ENCODE peak calls at places on chromosomes 1 and 21, in five cellular contexts. I, L, V, U and E are unnamed samples.

GRCh38 chr1:78728359-78728758 is 78.7 kb downstream of the IFI44 start:
- DNase-seq in U (no peak), V (no peak), L (no peak), I (no peak), E (no peak)

GRCh38 chr1:30523055-30524020 is 200.0 kb downstream of the MATN1 start:
- DNase-seq in U (peak; percentile 8), V (peak; percentile 66), L (peak; percentile 98), I (no peak), E (no peak)

GRCh38 chr1:22122273-22123070 is 20.4 kb downstream of the WNT4 start:
- DNase-seq in I (no peak), U (no peak), V (no peak), L (no peak), E (no peak)

GRCh38 chr1:42822833-42823392 is 5.7 kb upstream of the SVBP start:
- DNase-seq in L (no peak), U (peak; percentile 55), I (no peak), V (peak; percentile 34), E (no peak)

GRCh38 chr1:62011007-62011406 is 183.6 kb upstream of the L1TD1 start:
- DNase-seq in U (no peak), V (no peak), I (no peak), L (no peak), E (no peak)

GRCh38 chr1:181350146-181350545 is 133.2 kb upstream of the CACNA1E start:
- DNase-seq in U (no peak), L (no peak), I (no peak), V (no peak), E (no peak)

GRCh38 chr1:207903053-207903452 is 7.9 kb downstream of the CD34 start:
- DNase-seq in V (no peak), U (no peak), I (no peak), L (no peak), E (no peak)

GRCh38 chr1:23448846-23449245 is 24.3 kb upstream of the TCEA3 start:
- DNase-seq in V (no peak), U (no peak), I (no peak), L (peak; percentile 29), E (no peak)

GRCh38 chr1:2970311-2971145 is 50.7 kb upstream of the ACTRT2 start:
- DNase-seq in I (no peak), V (no peak), U (no peak), L (no peak), E (no peak)

GRCh38 chr1:168121314-168122029 is 15.3 kb downstream of the GPR161 start:
- DNase-seq in V (no peak), U (peak; percentile 97), I (peak; percentile 86), L (peak; percentile 34), E (no peak)

GRCh38 chr1:86823821-86824500 is 90.0 kb downstream of the SELENOF start:
- DNase-seq in U (no peak), L (no peak), V (no peak), I (no peak), E (no peak)

GRCh38 chr21:25717491-25718139 is 17.1 kb downstream of the ATP5PF start:
- DNase-seq in V (peak; percentile 29), I (no peak), U (peak; percentile 71), L (peak; percentile 54), E (no peak)

GRCh38 chr1:12047120-12047876 is 15.8 kb upstream of the TNFRSF8 start:
- DNase-seq in I (no peak), U (no peak), V (no peak), L (no peak), E (peak; percentile 91)

GRCh38 chr1:6016191-6016865 is 24.1 kb upstream of the NPHP4 start:
- DNase-seq in V (peak; percentile 82), L (peak; percentile 91), I (no peak), U (peak; percentile 44), E (no peak)

GRCh38 chr1:156437054-156437453 is 63.5 kb downstream of the MEF2D start:
- DNase-seq in V (no peak), L (no peak), I (no peak), U (no peak), E (no peak)

GRCh38 chr1:49199564-49199963 is 422.9 kb upstream of the BEND5 start:
- DNase-seq in I (no peak), L (no peak), U (no peak), V (no peak), E (no peak)

GRCh38 chr1:97630281-97630680 is 290.6 kb downstream of the DPYD start:
- DNase-seq in U (no peak), I (no peak), L (no peak), V (no peak), E (no peak)

GRCh38 chr1:87927391-87928073 is 598.9 kb downstream of the LMO4 start:
- DNase-seq in I (no peak), L (peak; percentile 81), U (no peak), V (peak; percentile 14), E (no peak)

GRCh38 chr1:203127672-203128611 is at the start of gene ADORA1:
- DNase-seq in U (peak; percentile 58), V (peak; percentile 38), L (peak; percentile 36), I (peak; percentile 65), E (no peak)

GRCh38 chr1:13699510-13699909 is 478 bp upstream of the PRDM2 start:
- DNase-seq in V (peak; percentile 17), U (peak; percentile 10), L (no peak), I (no peak), E (no peak)

GRCh38 chr1:46490603-46491499 is 1.2 kb downstream of the DMBX1 start:
- DNase-seq in V (no peak), I (no peak), U (peak; percentile 1), L (peak; percentile 29), E (no peak)

GRCh38 chr21:44051462-44051941 is 39.4 kb downstream of the TRAPPC10 start:
- DNase-seq in U (peak; percentile 90), I (peak; percentile 34), L (no peak), V (no peak), E (peak; percentile 27)

GRCh38 chr1:42379794-42380616 is 587 bp upstream of the RIMKLA start:
- DNase-seq in V (peak; percentile 48), I (no peak), L (peak; percentile 16), U (peak; percentile 35), E (no peak)

GRCh38 chr1:67987046-67987799 is 63.2 kb downstream of the DIRAS3 start:
- DNase-seq in I (no peak), L (peak; percentile 82), U (peak; percentile 94), V (peak; percentile 68), E (no peak)

GRCh38 chr1:61142726-61143500 is 60.6 kb downstream of the NFIA start:
- DNase-seq in V (peak; percentile 80), I (no peak), L (peak; percentile 75), U (no peak), E (no peak)

GRCh38 chr1:59445040-59445439 is 148.1 kb downstream of the FGGY start:
- DNase-seq in U (peak; percentile 37), L (peak; percentile 80), I (no peak), V (peak; percentile 80), E (no peak)

GRCh38 chr1:150263549-150263948 is 5.3 kb downstream of the APH1A start:
- DNase-seq in L (no peak), V (no peak), U (no peak), I (no peak), E (no peak)

GRCh38 chr1:81234237-81234636 is 566.5 kb upstream of the ADGRL2 start:
- DNase-seq in V (no peak), I (no peak), U (no peak), L (no peak), E (no peak)

GRCh38 chr1:43235451-43236121 is 34.2 kb upstream of the TMEM125 start:
- DNase-seq in I (peak; percentile 18), V (peak; percentile 21), U (no peak), L (no peak), E (no peak)

GRCh38 chr1:207019161-207019560 is 13.4 kb downstream of the C1orf116 start:
- DNase-seq in V (no peak), I (no peak), U (no peak), L (no peak), E (no peak)

GRCh38 chr1:70552662-70553061 is 141.6 kb downstream of the CTH start:
- DNase-seq in L (no peak), U (no peak), V (no peak), I (no peak), E (no peak)

DNA sequence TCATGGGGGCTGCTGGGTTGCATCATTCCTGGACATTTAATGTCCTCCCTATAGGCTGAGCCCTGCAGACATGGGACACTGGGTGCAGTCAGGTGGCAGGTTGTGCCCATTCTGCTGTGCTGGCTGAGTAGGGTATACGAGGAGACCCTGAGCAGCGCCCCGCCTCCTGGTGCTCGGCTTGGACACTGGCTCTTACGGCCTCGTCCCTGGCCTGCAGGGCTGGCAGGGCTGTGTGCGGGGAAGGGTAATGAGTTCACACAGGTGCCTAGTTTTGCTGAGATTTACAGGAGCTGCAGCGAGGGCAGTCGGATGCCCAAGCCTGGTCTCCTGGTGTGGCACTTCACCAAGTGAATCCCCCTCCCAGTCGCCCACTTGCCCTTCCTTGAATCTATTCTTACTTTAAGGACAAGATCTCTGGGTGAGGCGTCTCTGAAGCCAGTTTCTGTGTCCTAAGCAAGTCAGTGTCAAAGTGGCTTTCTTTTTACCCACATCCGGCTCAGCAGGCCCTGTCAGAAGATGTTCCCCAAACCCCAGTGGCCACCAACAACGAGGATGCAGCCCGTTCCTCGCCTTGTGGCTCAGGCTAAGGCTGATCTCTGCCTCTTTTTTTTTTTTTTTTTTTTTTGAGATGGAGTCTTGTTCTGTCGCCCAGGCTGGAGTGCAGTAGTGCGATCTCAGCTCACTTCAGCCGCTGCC is 73.2 kb downstream of the MAN1C1 start:
- DNase-seq in V (no peak), L (no peak), U (no peak), I (no peak), E (no peak)
- TF ChIP-seq CTCF in V (no peak), L (no peak), U (no peak), I (no peak), E (no peak)

DNA sequence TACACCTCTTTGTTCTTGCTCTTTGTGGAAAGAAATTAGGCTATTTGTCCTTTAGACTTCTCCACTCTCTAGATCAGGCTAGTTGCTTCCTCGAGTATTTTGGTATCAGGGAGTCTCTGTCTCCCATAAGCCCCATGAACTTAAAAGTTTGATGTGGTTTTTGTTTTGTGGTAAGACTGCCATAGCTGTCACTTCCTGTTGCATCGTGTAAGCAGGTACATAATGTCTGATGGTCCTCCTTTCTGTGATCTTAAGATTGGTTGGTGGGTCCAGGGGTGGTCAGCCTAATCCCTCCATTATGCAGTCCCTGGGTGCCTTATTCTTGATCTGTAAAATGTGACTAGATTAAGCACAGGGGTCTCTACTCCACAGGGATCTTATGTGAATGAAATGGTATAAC is 23.1 kb downstream of the CD53 start:
- DNase-seq in U (no peak), I (no peak), L (no peak), V (no peak), E (no peak)
- TF ChIP-seq CTCF in U (no peak), I (no peak), L (no peak), V (no peak), E (no peak)

GRCh38 chr1:31643976-31644559 is 608 bp downstream of the PEF1 start:
- DNase-seq in U (no peak), V (no peak), L (no peak), I (no peak), E (no peak)

GRCh38 chr1:31642897-31643296 is 1.8 kb downstream of the PEF1 start:
- DNase-seq in I (no peak), L (no peak), V (no peak), U (no peak), E (no peak)

GRCh38 chr1:31646259-31646960 is 1.7 kb upstream of the PEF1 start:
- DNase-seq in V (no peak), I (no peak), U (no peak), L (no peak), E (no peak)

GRCh38 chr1:31645274-31645568 is 545 bp upstream of the PEF1 start:
- DNase-seq in I (peak; percentile 79), L (no peak), V (no peak), U (no peak), E (no peak)

GRCh38 chr1:31644560-31645273 is at the start of gene PEF1:
- DNase-seq in V (peak; percentile 98), I (peak; percentile 99), L (peak; percentile 97), U (peak; percentile 99), E (peak; percentile 90)
- TF ChIP-seq CTCF in V (no peak), I (no peak), L (no peak), U (no peak), E (no peak)

GRCh38 chr1:44314401-44314800 is 40.7 kb downstream of the ERI3 start:
- DNase-seq in U (no peak), L (no peak), V (no peak), I (no peak), E (no peak)
- TF ChIP-seq CTCF in U (peak; percentile 15), L (peak; percentile 29), V (no peak), I (no peak), E (no peak)